ENCODE peak calls at places on chromosomes 5 and 9, in ten cellular contexts. U is tibial artery, P is tibial nerve, W is MM.1S, R is stomach, S is H7, C is lower lobe of right lung, T is GM06990, B is fibroblast of lung, J is pancreas. G is an unnamed sample.

GRCh38 chr5:16489322-16489791 is 23.8 kb upstream of the ZNF622 start:
- DNase-seq in U (no peak), P (peak; percentile 31), W (peak; percentile 20), R (no peak), S (no peak), C (no peak), T (no peak), B (peak; percentile 74), J (no peak), G (no peak)

GRCh38 chr9:108521063-108521462 is 334.7 kb downstream of the ACTL7B start:
- DNase-seq in U (no peak), P (no peak), W (no peak), R (no peak), S (no peak), C (no peak), T (no peak), B (peak; percentile 63), J (no peak), G (no peak)

GRCh38 chr9:73680831-73681230 is 529.2 kb downstream of the ANXA1 start:
- DNase-seq in U (no peak), P (no peak), W (no peak), R (no peak), S (no peak), C (no peak), T (no peak), B (peak; percentile 2), J (no peak), G (no peak)

GRCh38 chr9:103942171-103942570 is 151.9 kb upstream of the SMC2 start:
- DNase-seq in U (no peak), P (no peak), W (no peak), R (no peak), S (no peak), C (no peak), T (no peak), B (no peak), J (no peak), G (no peak)

GRCh38 chr9:15295761-15296405 is 11.1 kb downstream of the TTC39B start:
- DNase-seq in U (no peak), P (no peak), W (peak; percentile 23), R (no peak), S (no peak), C (no peak), T (peak; percentile 35), B (peak; percentile 72), J (no peak), G (no peak)

GRCh38 chr9:127021664-127022337 is 100.6 kb downstream of the ANGPTL2 start:
- DNase-seq in U (peak; percentile 94), P (peak; percentile 88), W (no peak), R (peak; percentile 47), S (no peak), C (peak; percentile 59), T (no peak), B (peak; percentile 100), J (peak; percentile 55), G (no peak)

GRCh38 chr5:146073239-146073900 is 32.0 kb downstream of the PLAC8L1 start:
- DNase-seq in U (no peak), P (no peak), W (no peak), R (no peak), S (peak; percentile 42), C (no peak), T (no peak), B (no peak), J (no peak), G (no peak)

GRCh38 chr5:94072116-94072515 is 330.7 kb upstream of the POU5F2 start:
- DNase-seq in U (no peak), P (no peak), W (no peak), R (no peak), S (no peak), C (no peak), T (no peak), B (peak; percentile 50), J (no peak), G (no peak)

DNA sequence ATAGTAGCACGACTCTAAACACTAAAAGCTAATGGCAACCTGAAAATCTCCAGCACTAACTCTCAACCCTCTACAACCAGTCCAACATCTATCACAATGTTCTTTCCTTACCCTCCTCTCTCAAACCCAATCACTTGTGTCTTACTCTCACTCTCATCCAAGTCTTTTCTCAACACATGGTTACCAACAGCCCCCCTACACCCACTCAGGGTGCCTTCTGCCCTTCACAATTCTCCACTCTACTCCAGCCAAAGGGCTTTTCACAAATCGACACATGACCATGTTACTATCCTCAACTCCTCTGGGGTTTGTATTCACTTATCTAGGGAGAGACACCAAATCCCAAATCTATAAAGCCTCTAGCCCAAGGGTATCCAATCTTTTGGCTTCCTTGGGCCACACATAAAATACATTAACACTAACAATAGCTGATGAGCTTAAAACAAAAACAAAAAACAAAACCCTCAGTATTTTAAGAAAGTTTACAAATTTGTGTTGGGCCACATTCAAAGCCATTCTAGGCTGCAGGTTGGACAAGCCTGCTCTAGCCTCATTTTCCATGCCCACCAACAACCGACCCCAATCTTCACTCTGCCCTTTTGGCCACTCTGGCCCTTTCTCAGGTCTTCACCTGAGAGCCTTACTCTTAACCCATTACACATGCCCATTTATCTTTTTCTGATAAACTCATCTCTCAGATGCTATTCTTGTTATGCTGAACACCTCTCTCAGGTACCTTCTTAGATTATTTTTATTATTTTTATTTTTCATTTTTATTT is 11.7 kb downstream of the HSPA9 start:
- DNase-seq in U (no peak), P (no peak), W (no peak), R (no peak), S (no peak), C (no peak), T (no peak), B (no peak), J (no peak), G (no peak)
- H3K36me3 ChIP-seq in U (peaks cover 83% of the 10 kb centered on the region), P (no peaks in the 10 kb centered on the region), W (peaks cover 50% of the 10 kb centered on the region), R (peaks cover 100% of the 10 kb centered on the region), S (peaks cover 59% of the 10 kb centered on the region), C (peaks cover 98% of the 10 kb centered on the region), T (peaks cover 24% of the 10 kb centered on the region), B (peaks cover 31% of the 10 kb centered on the region), J (peaks cover 27% of the 10 kb centered on the region), G (peaks cover 92% of the 10 kb centered on the region)

GRCh38 chr9:97617939-97618416 is 15.2 kb downstream of the TSTD2 start:
- DNase-seq in U (no peak), P (no peak), W (no peak), R (no peak), S (no peak), C (no peak), T (peak; percentile 36), B (no peak), J (no peak), G (no peak)

DNA sequence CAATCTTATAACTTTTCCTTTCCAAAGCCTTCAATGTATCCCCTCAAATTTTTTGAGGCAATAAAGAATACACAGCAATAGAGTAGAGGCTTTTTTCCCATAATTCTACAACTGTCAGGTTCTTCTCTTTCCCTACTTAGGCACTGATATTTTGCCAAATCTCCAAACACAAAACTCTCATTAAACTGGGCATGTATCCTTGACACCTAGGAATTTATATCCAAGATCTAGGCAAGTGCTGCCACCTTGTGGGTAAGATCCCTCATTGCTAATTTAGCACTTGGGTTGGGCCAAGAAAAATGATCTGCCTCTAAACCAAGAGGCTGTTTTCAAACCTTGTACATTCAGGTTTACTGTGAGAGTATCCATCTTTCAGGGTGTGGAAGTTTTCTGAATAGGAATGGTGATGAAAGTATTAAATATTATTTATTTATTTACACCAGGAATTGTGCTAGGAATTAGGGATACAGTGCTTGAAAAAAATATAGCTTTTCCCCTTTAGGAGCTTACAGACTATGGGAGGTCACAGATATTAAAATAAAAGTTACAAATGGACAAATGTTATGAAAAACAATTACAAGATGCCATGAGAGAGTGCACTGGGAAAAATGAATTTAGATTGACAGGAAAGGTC is 17.6 kb downstream of the TSTD2 start:
- DNase-seq in U (peak; percentile 69), P (peak; percentile 88), W (peak; percentile 76), R (peak; percentile 74), S (peak; percentile 62), C (no peak), T (no peak), B (peak; percentile 68), J (peak; percentile 49), G (peak; percentile 55)
- H3K36me3 ChIP-seq in U (peaks cover 11% of the 10 kb centered on the region), P (no peaks in the 10 kb centered on the region), W (no peaks in the 10 kb centered on the region), R (peaks cover 66% of the 10 kb centered on the region), S (peaks cover 3% of the 10 kb centered on the region), C (peaks cover 54% of the 10 kb centered on the region), T (peaks cover under 1% of the 10 kb centered on the region), B (peaks cover 6% of the 10 kb centered on the region), J (peaks cover 5% of the 10 kb centered on the region), G (peaks cover 47% of the 10 kb centered on the region)

DNA sequence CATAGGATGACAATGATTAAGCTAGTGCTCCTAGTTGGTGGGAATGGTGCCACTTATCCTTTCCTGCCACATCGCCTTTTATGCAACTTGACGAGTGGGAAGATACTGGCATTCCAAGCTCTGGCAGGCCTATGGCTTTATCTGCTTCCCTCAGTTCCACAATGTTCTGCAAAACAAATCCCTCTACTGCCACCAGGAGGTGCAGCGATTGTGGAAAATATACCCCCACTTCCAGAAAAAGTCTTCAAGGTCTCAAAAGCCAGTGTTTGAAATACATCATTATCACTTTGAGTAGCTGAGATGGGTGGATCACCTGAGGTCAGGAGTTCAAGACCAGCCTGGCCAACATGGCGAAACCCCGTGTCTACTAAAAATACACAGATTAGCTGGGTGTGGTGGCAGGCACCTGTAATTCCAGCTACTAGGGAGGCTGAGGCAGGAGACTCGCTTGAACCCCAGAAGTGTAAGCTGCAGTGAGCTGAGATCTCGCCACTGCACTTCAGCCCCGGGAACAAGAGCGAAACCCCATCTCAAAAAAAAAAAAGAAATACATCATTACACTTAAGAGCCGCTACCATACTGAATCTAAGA is 3.4 kb downstream of the CLINT1 start:
- DNase-seq in U (peak; percentile 59), P (peak; percentile 56), W (no peak), R (peak; percentile 60), S (peak; percentile 74), C (no peak), T (no peak), B (peak; percentile 71), J (peak; percentile 40), G (peak; percentile 51)
- H3K36me3 ChIP-seq in U (no peaks in the 10 kb centered on the region), P (no peaks in the 10 kb centered on the region), W (peaks cover 4% of the 10 kb centered on the region), R (no peaks in the 10 kb centered on the region), S (no peaks in the 10 kb centered on the region), C (no peaks in the 10 kb centered on the region), T (no peaks in the 10 kb centered on the region), B (no peaks in the 10 kb centered on the region), J (no peaks in the 10 kb centered on the region), G (peaks cover 9% of the 10 kb centered on the region)

GRCh38 chr5:148623741-148624140 is 30.6 kb downstream of the HTR4 start:
- DNase-seq in U (no peak), P (no peak), W (no peak), R (no peak), S (no peak), C (no peak), T (no peak), B (no peak), J (no peak), G (no peak)

GRCh38 chr5:148620696-148621095 is 33.6 kb downstream of the HTR4 start:
- DNase-seq in U (no peak), P (no peak), W (peak; percentile 87), R (no peak), S (no peak), C (no peak), T (no peak), B (no peak), J (no peak), G (no peak)

GRCh38 chr5:148615644-148616283 is 38.6 kb downstream of the HTR4 start:
- DNase-seq in U (no peak), P (no peak), W (no peak), R (no peak), S (no peak), C (no peak), T (no peak), B (peak; percentile 2), J (no peak), G (no peak)

GRCh38 chr5:148623101-148623500 is 31.2 kb downstream of the HTR4 start:
- DNase-seq in U (no peak), P (no peak), W (no peak), R (no peak), S (no peak), C (no peak), T (no peak), B (no peak), J (no peak), G (no peak)

DNA sequence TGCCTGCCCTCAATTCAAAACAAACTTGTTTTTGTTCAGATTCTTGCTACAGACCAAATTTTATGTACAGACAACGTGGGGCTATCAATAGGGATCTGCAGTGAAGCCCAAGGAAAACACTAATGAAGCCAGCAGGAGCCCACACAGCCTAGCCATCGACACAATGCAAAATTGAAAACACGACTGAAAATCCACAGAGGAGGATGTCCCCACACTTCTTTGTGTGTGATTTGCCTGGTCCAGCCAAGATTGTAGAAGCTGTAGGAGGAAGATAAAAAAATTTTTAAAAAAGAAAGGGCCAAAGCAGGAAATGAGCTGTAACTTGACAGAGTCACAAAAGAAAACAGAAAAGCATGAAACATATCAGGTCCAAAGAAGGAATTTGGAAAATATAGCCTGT is 34.8 kb downstream of the HTR4 start:
- DNase-seq in U (no peak), P (no peak), W (no peak), R (no peak), S (no peak), C (no peak), T (no peak), B (no peak), J (no peak), G (no peak)
- H3K36me3 ChIP-seq in U (no peaks in the 10 kb centered on the region), P (no peaks in the 10 kb centered on the region), W (no peaks in the 10 kb centered on the region), R (no peaks in the 10 kb centered on the region), S (no peaks in the 10 kb centered on the region), C (no peaks in the 10 kb centered on the region), T (no peaks in the 10 kb centered on the region), B (no peaks in the 10 kb centered on the region), J (no peaks in the 10 kb centered on the region), G (no peaks in the 10 kb centered on the region)